ENCODE peak calls at places on chromosomes 5 and 9, in eight cellular contexts. One of them, this sample, is unnamed.

GRCh38 chr5:159331099-159331973 is 1.0 kb upstream of the IL12B start:
- DNase-seq in MM.1S: peak; percentile 68
- DNase-seq in breast epithelium: peak; percentile 19
- DNase-seq in left ventricle myocardium inferior: peak; percentile 72
- DNase-seq in ovary: peak; percentile 28
- DNase-seq in K562: peak; percentile 59
- DNase-seq in CD4-positive, CD25-positive, alpha-beta regulatory T cell: peak; percentile 53
- DNase-seq in right lobe of liver: peak; percentile 59
- DNase-seq in this sample: peak; percentile 34

GRCh38 chr5:54844905-54845566 is 140.4 kb downstream of the ESM1 start:
- DNase-seq in CD4-positive, CD25-positive, alpha-beta regulatory T cell: no peak
- DNase-seq in left ventricle myocardium inferior: no peak
- DNase-seq in right lobe of liver: no peak
- DNase-seq in MM.1S: peak; percentile 77
- DNase-seq in breast epithelium: no peak
- DNase-seq in ovary: no peak
- DNase-seq in K562: peak; percentile 53
- DNase-seq in this sample: no peak

GRCh38 chr5:73801736-73802135 is 175.7 kb downstream of the ARHGEF28 start:
- DNase-seq in left ventricle myocardium inferior: no peak
- DNase-seq in K562: no peak
- DNase-seq in right lobe of liver: no peak
- DNase-seq in MM.1S: no peak
- DNase-seq in breast epithelium: no peak
- DNase-seq in ovary: no peak
- DNase-seq in CD4-positive, CD25-positive, alpha-beta regulatory T cell: no peak
- DNase-seq in this sample: no peak

GRCh38 chr9:91029621-91030361 is 228.2 kb downstream of the SYK start:
- DNase-seq in breast epithelium: no peak
- DNase-seq in left ventricle myocardium inferior: no peak
- DNase-seq in right lobe of liver: no peak
- DNase-seq in ovary: no peak
- DNase-seq in MM.1S: no peak
- DNase-seq in K562: no peak
- DNase-seq in CD4-positive, CD25-positive, alpha-beta regulatory T cell: no peak
- DNase-seq in this sample: no peak

GRCh38 chr5:125528881-125529280 is 782.4 kb upstream of the ZNF608 start:
- DNase-seq in CD4-positive, CD25-positive, alpha-beta regulatory T cell: no peak
- DNase-seq in ovary: no peak
- DNase-seq in right lobe of liver: no peak
- DNase-seq in left ventricle myocardium inferior: no peak
- DNase-seq in MM.1S: no peak
- DNase-seq in K562: no peak
- DNase-seq in breast epithelium: no peak
- DNase-seq in this sample: peak; percentile 12

GRCh38 chr5:72920690-72921089 is 35.2 kb upstream of the FCHO2 start:
- DNase-seq in right lobe of liver: no peak
- DNase-seq in MM.1S: peak; percentile 15
- DNase-seq in breast epithelium: no peak
- DNase-seq in CD4-positive, CD25-positive, alpha-beta regulatory T cell: no peak
- DNase-seq in ovary: no peak
- DNase-seq in left ventricle myocardium inferior: no peak
- DNase-seq in K562: peak; percentile 37
- DNase-seq in this sample: peak; percentile 63

GRCh38 chr5:162052671-162053070 is 14.9 kb upstream of the GABRG2 start:
- DNase-seq in right lobe of liver: no peak
- DNase-seq in MM.1S: no peak
- DNase-seq in CD4-positive, CD25-positive, alpha-beta regulatory T cell: no peak
- DNase-seq in ovary: no peak
- DNase-seq in breast epithelium: no peak
- DNase-seq in left ventricle myocardium inferior: no peak
- DNase-seq in K562: no peak
- DNase-seq in this sample: peak; percentile 55

GRCh38 chr9:128127990-128128835 is 684 bp upstream of the PTGES2 start:
- DNase-seq in right lobe of liver: peak; percentile 85
- DNase-seq in K562: peak; percentile 93
- DNase-seq in MM.1S: peak; percentile 92
- DNase-seq in CD4-positive, CD25-positive, alpha-beta regulatory T cell: peak; percentile 78
- DNase-seq in breast epithelium: peak; percentile 79
- DNase-seq in ovary: peak; percentile 85
- DNase-seq in left ventricle myocardium inferior: peak; percentile 85
- DNase-seq in this sample: peak; percentile 89

GRCh38 chr5:14281746-14282181 is 138.6 kb downstream of the TRIO start:
- DNase-seq in MM.1S: no peak
- DNase-seq in CD4-positive, CD25-positive, alpha-beta regulatory T cell: no peak
- DNase-seq in breast epithelium: no peak
- DNase-seq in K562: peak; percentile 35
- DNase-seq in ovary: no peak
- DNase-seq in right lobe of liver: no peak
- DNase-seq in left ventricle myocardium inferior: no peak
- DNase-seq in this sample: no peak

GRCh38 chr5:180208038-180208434 is 975 bp downstream of the RASGEF1C start:
- DNase-seq in breast epithelium: no peak
- DNase-seq in left ventricle myocardium inferior: no peak
- DNase-seq in right lobe of liver: no peak
- DNase-seq in MM.1S: no peak
- DNase-seq in ovary: no peak
- DNase-seq in CD4-positive, CD25-positive, alpha-beta regulatory T cell: no peak
- DNase-seq in K562: no peak
- DNase-seq in this sample: no peak

GRCh38 chr9:69060766-69061165 is 25.2 kb downstream of the FXN start:
- DNase-seq in left ventricle myocardium inferior: no peak
- DNase-seq in K562: no peak
- DNase-seq in right lobe of liver: no peak
- DNase-seq in breast epithelium: no peak
- DNase-seq in MM.1S: no peak
- DNase-seq in ovary: no peak
- DNase-seq in CD4-positive, CD25-positive, alpha-beta regulatory T cell: no peak
- DNase-seq in this sample: no peak

GRCh38 chr5:42772265-42772993 is 15.8 kb downstream of the CCDC152 start:
- DNase-seq in breast epithelium: no peak
- DNase-seq in left ventricle myocardium inferior: no peak
- DNase-seq in MM.1S: no peak
- DNase-seq in CD4-positive, CD25-positive, alpha-beta regulatory T cell: no peak
- DNase-seq in ovary: no peak
- DNase-seq in right lobe of liver: no peak
- DNase-seq in K562: no peak
- DNase-seq in this sample: no peak

GRCh38 chr9:19085295-19085694 is 17.4 kb downstream of the HAUS6 start:
- DNase-seq in right lobe of liver: no peak
- DNase-seq in CD4-positive, CD25-positive, alpha-beta regulatory T cell: no peak
- DNase-seq in MM.1S: no peak
- DNase-seq in K562: no peak
- DNase-seq in left ventricle myocardium inferior: no peak
- DNase-seq in breast epithelium: no peak
- DNase-seq in ovary: no peak
- DNase-seq in this sample: no peak

GRCh38 chr9:132554755-132555154 is 27.7 kb upstream of the BARHL1 start:
- DNase-seq in MM.1S: no peak
- DNase-seq in CD4-positive, CD25-positive, alpha-beta regulatory T cell: no peak
- DNase-seq in breast epithelium: no peak
- DNase-seq in right lobe of liver: no peak
- DNase-seq in K562: no peak
- DNase-seq in ovary: no peak
- DNase-seq in left ventricle myocardium inferior: no peak
- DNase-seq in this sample: no peak

GRCh38 chr5:151555760-151556576 is 35.2 kb downstream of the FAT2 start:
- DNase-seq in right lobe of liver: no peak
- DNase-seq in breast epithelium: no peak
- DNase-seq in K562: peak; percentile 41
- DNase-seq in left ventricle myocardium inferior: no peak
- DNase-seq in CD4-positive, CD25-positive, alpha-beta regulatory T cell: no peak
- DNase-seq in MM.1S: no peak
- DNase-seq in ovary: no peak
- DNase-seq in this sample: no peak

GRCh38 chr9:32968101-32969011 is 33.1 kb downstream of the APTX start:
- DNase-seq in K562: peak; percentile 60
- DNase-seq in MM.1S: peak; percentile 66
- DNase-seq in CD4-positive, CD25-positive, alpha-beta regulatory T cell: peak; percentile 38
- DNase-seq in ovary: peak; percentile 64
- DNase-seq in right lobe of liver: no peak
- DNase-seq in breast epithelium: peak; percentile 22
- DNase-seq in left ventricle myocardium inferior: no peak
- DNase-seq in this sample: peak; percentile 75

GRCh38 chr9:90458485-90458884 is 184.1 kb downstream of the DIRAS2 start:
- DNase-seq in left ventricle myocardium inferior: no peak
- DNase-seq in CD4-positive, CD25-positive, alpha-beta regulatory T cell: no peak
- DNase-seq in MM.1S: peak; percentile 19
- DNase-seq in ovary: no peak
- DNase-seq in breast epithelium: no peak
- DNase-seq in right lobe of liver: peak; percentile 75
- DNase-seq in K562: peak; percentile 4
- DNase-seq in this sample: no peak

GRCh38 chr5:28779161-28779754 is 1740.9 kb upstream of the CDH9 start:
- DNase-seq in breast epithelium: no peak
- DNase-seq in MM.1S: no peak
- DNase-seq in CD4-positive, CD25-positive, alpha-beta regulatory T cell: no peak
- DNase-seq in ovary: no peak
- DNase-seq in right lobe of liver: no peak
- DNase-seq in K562: peak; percentile 2
- DNase-seq in left ventricle myocardium inferior: no peak
- DNase-seq in this sample: no peak

GRCh38 chr9:124248066-124248465 is 9.7 kb upstream of the NEK6 start:
- DNase-seq in MM.1S: no peak
- DNase-seq in breast epithelium: no peak
- DNase-seq in CD4-positive, CD25-positive, alpha-beta regulatory T cell: no peak
- DNase-seq in left ventricle myocardium inferior: no peak
- DNase-seq in ovary: no peak
- DNase-seq in right lobe of liver: peak; percentile 49
- DNase-seq in K562: no peak
- DNase-seq in this sample: no peak

GRCh38 chr5:44740655-44741054 is 68.1 kb upstream of the MRPS30 start:
- DNase-seq in MM.1S: no peak
- DNase-seq in K562: no peak
- DNase-seq in ovary: no peak
- DNase-seq in CD4-positive, CD25-positive, alpha-beta regulatory T cell: no peak
- DNase-seq in left ventricle myocardium inferior: no peak
- DNase-seq in right lobe of liver: no peak
- DNase-seq in breast epithelium: no peak
- DNase-seq in this sample: no peak

GRCh38 chr9:89696780-89697179 is 92.0 kb downstream of the GADD45G start:
- DNase-seq in left ventricle myocardium inferior: no peak
- DNase-seq in breast epithelium: no peak
- DNase-seq in ovary: no peak
- DNase-seq in MM.1S: no peak
- DNase-seq in CD4-positive, CD25-positive, alpha-beta regulatory T cell: no peak
- DNase-seq in right lobe of liver: peak; percentile 95
- DNase-seq in K562: no peak
- DNase-seq in this sample: no peak

GRCh38 chr9:7507539-7508251 is 291.9 kb downstream of the DMAC1 start:
- DNase-seq in left ventricle myocardium inferior: peak; percentile 56
- DNase-seq in CD4-positive, CD25-positive, alpha-beta regulatory T cell: no peak
- DNase-seq in K562: no peak
- DNase-seq in ovary: no peak
- DNase-seq in MM.1S: no peak
- DNase-seq in breast epithelium: no peak
- DNase-seq in right lobe of liver: no peak
- DNase-seq in this sample: no peak

GRCh38 chr9:94826044-94826443 is 99.5 kb downstream of the AOPEP start:
- DNase-seq in left ventricle myocardium inferior: no peak
- DNase-seq in right lobe of liver: no peak
- DNase-seq in ovary: no peak
- DNase-seq in CD4-positive, CD25-positive, alpha-beta regulatory T cell: no peak
- DNase-seq in MM.1S: no peak
- DNase-seq in breast epithelium: peak; percentile 27
- DNase-seq in K562: no peak
- DNase-seq in this sample: no peak
- H3K4me1 ChIP-seq in left ventricle myocardium inferior: peaks cover 60% of the 10 kb centered on the region
- H3K4me1 ChIP-seq in right lobe of liver: peaks cover 17% of the 10 kb centered on the region
- H3K4me1 ChIP-seq in ovary: peaks cover 25% of the 10 kb centered on the region
- H3K4me1 ChIP-seq in CD4-positive, CD25-positive, alpha-beta regulatory T cell: no peaks in the 10 kb centered on the region
- H3K4me1 ChIP-seq in MM.1S: peaks cover 6% of the 10 kb centered on the region
- H3K4me1 ChIP-seq in breast epithelium: no peaks in the 10 kb centered on the region
- H3K4me1 ChIP-seq in K562: no peaks in the 10 kb centered on the region
- H3K4me1 ChIP-seq in this sample: no peaks in the 10 kb centered on the region

DNA sequence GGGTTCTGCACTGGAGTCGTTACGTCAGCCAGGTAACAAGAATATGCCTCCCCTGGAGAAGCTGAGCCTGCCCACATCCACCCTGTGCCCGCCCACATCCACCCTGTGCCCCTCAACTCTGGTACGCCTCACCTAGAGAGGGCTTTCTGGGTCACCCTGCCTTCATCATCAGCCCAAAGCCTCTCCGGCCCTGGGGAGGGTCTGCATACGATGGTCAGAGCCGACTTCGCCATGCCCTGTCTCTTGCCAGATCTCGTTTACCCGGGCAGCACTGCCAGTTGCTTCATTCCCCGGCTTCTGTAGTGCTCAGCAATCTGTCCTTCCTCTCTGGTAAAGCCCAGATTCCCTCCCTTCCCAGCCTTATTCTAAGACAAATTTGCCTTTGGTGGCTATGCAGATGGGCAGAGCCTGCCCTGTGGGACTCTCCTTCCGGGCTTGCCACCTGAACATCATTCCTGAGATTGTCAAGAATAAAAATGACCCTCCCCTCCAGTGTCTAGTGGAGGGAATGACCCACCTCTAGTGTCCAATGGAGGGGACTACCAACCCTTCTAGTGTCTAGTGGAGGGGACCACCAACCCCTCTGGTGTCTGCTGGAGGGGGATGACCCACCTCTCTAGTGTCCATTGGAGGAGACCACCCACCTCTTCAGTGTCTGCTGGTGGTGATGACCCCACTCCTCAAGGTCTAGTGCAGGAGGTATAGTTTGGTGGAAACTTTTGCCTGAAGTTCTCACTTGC is 3.4 kb downstream of the PLEKHG4B start:
- DNase-seq in CD4-positive, CD25-positive, alpha-beta regulatory T cell: no peak
- DNase-seq in K562: no peak
- DNase-seq in MM.1S: no peak
- DNase-seq in ovary: no peak
- DNase-seq in left ventricle myocardium inferior: no peak
- DNase-seq in right lobe of liver: no peak
- DNase-seq in breast epithelium: no peak
- DNase-seq in this sample: no peak
- H3K27me3 ChIP-seq in CD4-positive, CD25-positive, alpha-beta regulatory T cell: peaks cover 16% of the 10 kb centered on the region
- H3K27me3 ChIP-seq in K562: peaks cover 42% of the 10 kb centered on the region
- H3K27me3 ChIP-seq in MM.1S: peaks cover 51% of the 10 kb centered on the region
- H3K27me3 ChIP-seq in ovary: no peaks in the 10 kb centered on the region
- H3K27me3 ChIP-seq in left ventricle myocardium inferior: peaks cover 97% of the 10 kb centered on the region
- H3K27me3 ChIP-seq in right lobe of liver: peaks cover 16% of the 10 kb centered on the region
- H3K27me3 ChIP-seq in breast epithelium: peaks cover 4% of the 10 kb centered on the region
- H3K27me3 ChIP-seq in this sample: no peaks in the 10 kb centered on the region

GRCh38 chr9:116837038-116837998 is 150.2 kb downstream of the TRIM32 start:
- DNase-seq in left ventricle myocardium inferior: no peak
- DNase-seq in CD4-positive, CD25-positive, alpha-beta regulatory T cell: no peak
- DNase-seq in breast epithelium: no peak
- DNase-seq in ovary: no peak
- DNase-seq in right lobe of liver: no peak
- DNase-seq in MM.1S: no peak
- DNase-seq in K562: no peak
- DNase-seq in this sample: no peak
- H3K4me3 ChIP-seq in left ventricle myocardium inferior: no peak overlapping the region
- H3K4me3 ChIP-seq in CD4-positive, CD25-positive, alpha-beta regulatory T cell: no peak overlapping the region
- H3K4me3 ChIP-seq in breast epithelium: no peak overlapping the region
- H3K4me3 ChIP-seq in ovary: no peak overlapping the region
- H3K4me3 ChIP-seq in right lobe of liver: no peak overlapping the region
- H3K4me3 ChIP-seq in MM.1S: no peak overlapping the region
- H3K4me3 ChIP-seq in K562: no peak overlapping the region
- H3K4me3 ChIP-seq in this sample: no peak overlapping the region

DNA sequence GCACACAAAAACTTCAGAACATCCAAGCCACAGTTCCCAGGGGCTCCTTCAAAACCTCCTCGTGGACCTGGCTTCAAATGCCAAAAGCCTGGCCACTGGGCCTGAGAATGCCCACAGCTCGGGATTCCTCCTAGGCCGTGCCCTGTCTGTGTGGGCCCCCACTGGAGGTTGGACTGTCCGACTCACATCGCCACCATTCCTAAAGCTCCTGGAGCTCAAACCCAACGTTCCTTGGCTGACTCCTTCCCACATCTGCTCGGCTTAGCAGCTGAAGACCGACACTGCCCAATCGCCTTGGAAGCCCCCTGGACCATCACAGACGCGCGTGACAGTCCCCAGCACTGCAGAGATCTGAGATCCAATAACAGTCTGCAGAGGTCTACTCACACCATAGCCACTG is 7.7 kb downstream of the SIT1 start:
- DNase-seq in breast epithelium: no peak
- DNase-seq in MM.1S: no peak
- DNase-seq in CD4-positive, CD25-positive, alpha-beta regulatory T cell: no peak
- DNase-seq in right lobe of liver: no peak
- DNase-seq in K562: no peak
- DNase-seq in ovary: no peak
- DNase-seq in left ventricle myocardium inferior: no peak
- DNase-seq in this sample: no peak
- H3K4me1 ChIP-seq in breast epithelium: no peaks in the 10 kb centered on the region
- H3K4me1 ChIP-seq in MM.1S: peaks cover 13% of the 10 kb centered on the region
- H3K4me1 ChIP-seq in CD4-positive, CD25-positive, alpha-beta regulatory T cell: peaks cover 37% of the 10 kb centered on the region
- H3K4me1 ChIP-seq in right lobe of liver: no peaks in the 10 kb centered on the region
- H3K4me1 ChIP-seq in K562: peaks cover 10% of the 10 kb centered on the region
- H3K4me1 ChIP-seq in ovary: peaks cover 3% of the 10 kb centered on the region
- H3K4me1 ChIP-seq in left ventricle myocardium inferior: peaks cover 14% of the 10 kb centered on the region
- H3K4me1 ChIP-seq in this sample: peaks cover 9% of the 10 kb centered on the region

This sample was measured in HAP-1.